ENCODE peak calls at places on chromosomes 13 and 19, in ten cellular contexts. G is fibroblast of the conjunctiva; S is EL; E is NCI-H1092 treated with DMSO at 0.1 percent for 48 hours; Z is ACHN; F is activated T-helper 1 cell treated with anti-CD3 and anti-CD28 coated beads, Interleukin-12 subunit alpha, Interleukin-12 subunit beta, Interleukin-2, Interleukin-4 antibody, amounts not matched to agents 30 ng/mL and 10 ng/mL and 1 ng/mL, durations not matched to agents 14 hours and 24 hours and 36 hours; L is NCI-H2171; T is progenitor cell of endocrine pancreas; O is foreskin fibroblast; K is T-helper 1 cell. J is an unnamed sample.

GRCh38 chr19:27718262-27718661 is 1494.7 kb downstream of the UQCRFS1 start:
- DNase-seq in G (no peak), S (no peak), E (no peak), Z (no peak), F (no peak), L (no peak), T (no peak), O (no peak), K (no peak), J (no peak)

GRCh38 chr19:3344608-3345598 is 21.5 kb upstream of the NFIC start:
- DNase-seq in G (no peak), S (no peak), E (no peak), Z (no peak), F (no peak), L (no peak), T (no peak), O (no peak), K (no peak), J (no peak)

GRCh38 chr19:56946164-56946563 is 105.6 kb upstream of the PEG3 start:
- DNase-seq in G (no peak), S (no peak), E (no peak), Z (no peak), F (no peak), L (no peak), T (no peak), O (no peak), K (no peak), J (peak)

GRCh38 chr13:101230271-101230890 is 185.9 kb downstream of the NALCN start:
- DNase-seq in G (no peak), S (peak), E (no peak), Z (no peak), F (no peak), L (no peak), T (no peak), O (no peak), K (no peak), J (no peak)

GRCh38 chr13:21986602-21987001 is 315.7 kb downstream of the FGF9 start:
- DNase-seq in G (no peak), S (no peak), E (no peak), Z (no peak), F (no peak), L (no peak), T (no peak), O (no peak), K (no peak), J (no peak)

GRCh38 chr13:106302011-106302410 is 233.5 kb downstream of the EFNB2 start:
- DNase-seq in G (no peak), S (no peak), E (no peak), Z (no peak), F (no peak), L (no peak), T (no peak), O (no peak), K (no peak), J (peak)

GRCh38 chr13:113646921-113647340 is 11.1 kb downstream of the ATP4B start:
- DNase-seq in G (no peak), S (no peak), E (no peak), Z (no peak), F (no peak), L (no peak), T (no peak), O (no peak), K (no peak), J (no peak)

GRCh38 chr13:39353988-39354387 is 249.0 kb downstream of the LHFPL6 start:
- DNase-seq in G (no peak), S (peak), E (no peak), Z (no peak), F (no peak), L (no peak), T (no peak), O (peak), K (no peak), J (no peak)

GRCh38 chr13:93690139-93690538 is 463.5 kb downstream of the GPC6 start:
- DNase-seq in G (no peak), S (peak), E (no peak), Z (peak), F (no peak), L (no peak), T (no peak), O (no peak), K (no peak), J (peak)

GRCh38 chr19:18587962-18588610 is 512 bp upstream of the REX1BD start:
- DNase-seq in G (no peak), S (no peak), E (no peak), Z (no peak), F (no peak), L (no peak), T (no peak), O (no peak), K (no peak), J (no peak)

GRCh38 chr13:72295173-72295572 is 428.2 kb upstream of the DACH1 start:
- DNase-seq in G (no peak), S (peak), E (no peak), Z (no peak), F (no peak), L (no peak), T (no peak), O (no peak), K (no peak), J (no peak)

GRCh38 chr19:11506101-11506555 is 489 bp upstream of the ZNF653 start:
- DNase-seq in G (no peak), S (no peak), E (no peak), Z (no peak), F (no peak), L (no peak), T (no peak), O (no peak), K (no peak), J (no peak)

GRCh38 chr19:29806098-29806866 is 5.5 kb upstream of the CCNE1 start:
- DNase-seq in G (peak), S (peak), E (no peak), Z (peak), F (no peak), L (no peak), T (no peak), O (peak), K (no peak), J (no peak)

GRCh38 chr13:62250501-62251175 is 835.0 kb upstream of the PCDH20 start:
- DNase-seq in G (peak), S (no peak), E (no peak), Z (no peak), F (no peak), L (no peak), T (no peak), O (no peak), K (no peak), J (no peak)

GRCh38 chr19:34500656-34501120 is 19.1 kb downstream of the WTIP start:
- DNase-seq in G (no peak), S (no peak), E (no peak), Z (no peak), F (no peak), L (no peak), T (no peak), O (no peak), K (no peak), J (no peak)

GRCh38 chr19:7527516-7528191 is 5.2 kb downstream of the MCOLN1 start:
- DNase-seq in G (no peak), S (no peak), E (no peak), Z (no peak), F (no peak), L (no peak), T (no peak), O (no peak), K (no peak), J (no peak)

GRCh38 chr13:111395511-111396393 is 75.3 kb downstream of the TEX29 start:
- DNase-seq in G (no peak), S (no peak), E (no peak), Z (no peak), F (no peak), L (no peak), T (no peak), O (no peak), K (no peak), J (no peak)

GRCh38 chr19:47587295-47587694 is 14.3 kb upstream of the ZNF541 start:
- DNase-seq in G (no peak), S (peak), E (no peak), Z (no peak), F (no peak), L (no peak), T (no peak), O (peak), K (no peak), J (no peak)

GRCh38 chr19:5666921-5667610 is 13.2 kb downstream of the MICOS13 start:
- DNase-seq in G (no peak), S (no peak), E (no peak), Z (no peak), F (no peak), L (no peak), T (no peak), O (no peak), K (no peak), J (no peak)

GRCh38 chr13:30831515-30831914 is 74.6 kb upstream of the MEDAG start:
- DNase-seq in G (no peak), S (no peak), E (no peak), Z (no peak), F (no peak), L (no peak), T (no peak), O (no peak), K (no peak), J (no peak)

GRCh38 chr19:38697197-38697596 is 47.1 kb downstream of the CAPN12 start:
- DNase-seq in G (no peak), S (no peak), E (no peak), Z (no peak), F (no peak), L (no peak), T (no peak), O (no peak), K (no peak), J (no peak)

GRCh38 chr13:47549219-47549752 is 451.8 kb downstream of the SUCLA2 start:
- DNase-seq in G (no peak), S (no peak), E (no peak), Z (no peak), F (no peak), L (no peak), T (no peak), O (peak), K (no peak), J (no peak)

J was measured in NT2/D1.